ENCODE peak calls at places on chromosomes 4 and X, in four cellular contexts. G is IMR-90, F is pancreas, T is mammary epithelial cell. Z is an unnamed sample. For H3K4me1, the result is how much of the 10 kb centered on the place peaks cover.

GRCh38 chr4:72558655-72559054 is 10.4 kb downstream of the ADAMTS3 start:
- DNase-seq in T (peak), G (no peak), F (no peak), Z (no peak)

GRCh38 chr4:155787113-155787710 is 28.4 kb downstream of the GUCY1B1 start:
- DNase-seq in G (peak), F (no peak), T (peak), Z (peak)

GRCh38 chr4:38177035-38177791 is 217.0 kb downstream of the PTTG2 start:
- DNase-seq in F (peak), G (peak), T (no peak), Z (no peak)

GRCh38 chr4:188986271-188986689 is 847.0 kb downstream of the TRIML1 start:
- DNase-seq in F (no peak), T (peak), G (peak), Z (peak)

GRCh38 chr4:41639291-41639690 is 101.3 kb downstream of the LIMCH1 start:
- DNase-seq in F (no peak), T (no peak), G (no peak), Z (no peak)

GRCh38 chr4:84298023-84298718 is 200.9 kb downstream of the NKX6-1 start:
- DNase-seq in G (no peak), F (no peak), T (no peak), Z (no peak)

GRCh38 chrX:55648434-55648833 is 25.2 kb downstream of the FOXR2 start:
- DNase-seq in T (no peak), F (no peak), G (no peak), Z (no peak)

GRCh38 chrX:120429776-120430535 is 39.1 kb downstream of the LAMP2 start:
- DNase-seq in G (no peak), F (no peak), T (no peak), Z (peak)

GRCh38 chr4:85928775-85929585 is 430.9 kb downstream of the MAPK10 start:
- DNase-seq in T (peak), F (peak), G (peak), Z (peak)

GRCh38 chr4:47002593-47002992 is 9.2 kb upstream of the GABRA4 start:
- DNase-seq in G (peak), F (no peak), T (peak), Z (peak)

GRCh38 chr4:990746-991367 is 2.3 kb downstream of the SLC26A1 start:
- DNase-seq in F (no peak), G (no peak), T (no peak), Z (no peak)

GRCh38 chrX:14936561-14936960 is 63.3 kb downstream of the MOSPD2 start:
- DNase-seq in F (no peak), T (peak), G (peak), Z (peak)

GRCh38 chr4:184968784-184969201 is 49.5 kb upstream of the HELT start:
- DNase-seq in G (no peak), F (peak), T (peak), Z (no peak)

GRCh38 chr4:48127882-48128394 is 6.1 kb downstream of the TXK start:
- DNase-seq in T (peak), F (peak), G (peak), Z (peak)
- H3K4me1 ChIP-seq in T (under half), F (under half), G (under half), Z (under half)

GRCh38 chr4:88818650-88819470 is 121.2 kb upstream of the NAP1L5 start:
- DNase-seq in T (peak), G (peak), F (peak), Z (peak)
- H3K4me1 ChIP-seq in T (under half), G (under half), F (under half), Z (under half)

GRCh38 chr4:151643564-151643963 is 117.2 kb downstream of the GATB start:
- DNase-seq in F (no peak), T (no peak), G (no peak), Z (no peak)

GRCh38 chr4:151638295-151638858 is 122.4 kb downstream of the GATB start:
- DNase-seq in G (no peak), F (no peak), T (no peak), Z (no peak)

GRCh38 chr4:151641983-151642382 is 118.8 kb downstream of the GATB start:
- DNase-seq in G (no peak), T (no peak), F (no peak), Z (no peak)

GRCh38 chr4:151644625-151645024 is 116.2 kb downstream of the GATB start:
- DNase-seq in F (no peak), T (no peak), G (no peak), Z (no peak)

DNA sequence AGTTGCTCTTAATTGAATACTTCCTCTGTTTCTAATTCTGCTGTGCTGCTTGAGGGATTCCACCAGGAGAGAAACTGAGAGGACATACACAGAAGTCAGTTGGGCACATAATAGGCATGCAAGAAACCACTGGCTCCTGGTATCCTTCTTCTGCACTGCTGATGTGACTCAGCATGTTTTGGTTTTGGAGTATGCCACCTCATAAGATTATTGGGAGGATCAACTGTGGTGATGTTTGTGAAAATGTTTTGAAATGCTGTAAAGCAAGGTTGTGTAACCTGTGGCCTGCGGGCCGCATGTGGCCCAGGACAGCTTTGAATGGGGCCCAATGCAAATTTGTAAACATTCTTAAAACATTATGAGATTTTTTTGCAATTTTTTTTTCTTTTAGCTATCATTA is 119.6 kb downstream of the GATB start:
- DNase-seq in G (peak), F (no peak), T (peak), Z (peak)
- H3K4me1 ChIP-seq in G (under half), F (under half), T (under half), Z (under half)

GRCh38 chrX:66005832-66006449 is 33.9 kb downstream of the VSIG4 start:
- DNase-seq in F (no peak), T (no peak), G (no peak), Z (no peak)

GRCh38 chrX:66008403-66008970 is 31.4 kb downstream of the VSIG4 start:
- DNase-seq in G (no peak), T (no peak), F (no peak), Z (no peak)

GRCh38 chrX:66012094-66012534 is 27.8 kb downstream of the VSIG4 start:
- DNase-seq in F (no peak), T (peak), G (no peak), Z (no peak)

GRCh38 chrX:66007851-66008250 is 32.0 kb downstream of the VSIG4 start:
- DNase-seq in G (no peak), F (no peak), T (no peak), Z (no peak)

GRCh38 chrX:66009231-66009845 is 30.5 kb downstream of the VSIG4 start:
- DNase-seq in F (no peak), G (no peak), T (no peak), Z (no peak)
- H3K4me1 ChIP-seq in F (under half), G (under half), T (under half), Z (under half)

GRCh38 chr4:177461606-177462005 is 19.4 kb upstream of the AGA start:
- DNase-seq in G (no peak), F (no peak), T (no peak), Z (no peak)

GRCh38 chr4:177460460-177460859 is 18.2 kb upstream of the AGA start:
- DNase-seq in G (no peak), F (no peak), T (no peak), Z (no peak)

GRCh38 chr4:177464026-177464425 is 21.8 kb upstream of the AGA start:
- DNase-seq in F (no peak), T (no peak), G (peak), Z (peak)
- H3K4me1 ChIP-seq in F (under half), T (under half), G (under half), Z (under half)

GRCh38 chr4:7812921-7813320 is 126.7 kb downstream of the AFAP1 start:
- DNase-seq in T (no peak), G (no peak), F (no peak), Z (no peak)

GRCh38 chr4:7812191-7812860 is 127.3 kb downstream of the AFAP1 start:
- DNase-seq in T (no peak), G (peak), F (no peak), Z (no peak)

GRCh38 chr4:7810792-7811535 is 128.7 kb downstream of the AFAP1 start:
- DNase-seq in F (no peak), G (no peak), T (no peak), Z (no peak)

GRCh38 chr4:7813674-7814073 is 126.0 kb downstream of the AFAP1 start:
- DNase-seq in G (peak), T (peak), F (peak), Z (peak)

GRCh38 chr4:7811536-7812190 is 128.0 kb downstream of the AFAP1 start:
- DNase-seq in T (peak), F (no peak), G (peak), Z (peak)
- H3K4me1 ChIP-seq in T (under half), F (under half), G (under half), Z (under half)